ENCODE peak calls at places on chromosomes 7 and 10, in ten cellular contexts. One of them, this sample, is unnamed.

GRCh38 chr10:81978238-81978637 is 103.2 kb downstream of the NRG3 start:
- DNase-seq in GM23338: peak
- DNase-seq in heart right ventricle: no peak
- DNase-seq in heart left ventricle: no peak
- DNase-seq in GM12864: no peak
- DNase-seq in cardiac muscle cell: peak
- DNase-seq in breast epithelium: no peak
- DNase-seq in fibroblast of lung: peak
- DNase-seq in gastrocnemius medialis: no peak
- DNase-seq in colonic mucosa: no peak
- DNase-seq in this sample: no peak

GRCh38 chr10:51162002-51162401 is 87.7 kb downstream of the PRKG1 start:
- DNase-seq in colonic mucosa: no peak
- DNase-seq in breast epithelium: no peak
- DNase-seq in heart right ventricle: peak
- DNase-seq in heart left ventricle: peak
- DNase-seq in cardiac muscle cell: peak
- DNase-seq in gastrocnemius medialis: no peak
- DNase-seq in fibroblast of lung: peak
- DNase-seq in GM23338: peak
- DNase-seq in GM12864: no peak
- DNase-seq in this sample: no peak

GRCh38 chr10:36172054-36172531 is 530.0 kb upstream of the FZD8 start:
- DNase-seq in heart right ventricle: no peak
- DNase-seq in gastrocnemius medialis: no peak
- DNase-seq in GM23338: no peak
- DNase-seq in GM12864: no peak
- DNase-seq in heart left ventricle: no peak
- DNase-seq in cardiac muscle cell: peak
- DNase-seq in colonic mucosa: no peak
- DNase-seq in breast epithelium: no peak
- DNase-seq in fibroblast of lung: peak
- DNase-seq in this sample: no peak

GRCh38 chr7:106365252-106366005 is 80.6 kb upstream of the NAMPT start:
- DNase-seq in fibroblast of lung: no peak
- DNase-seq in colonic mucosa: peak
- DNase-seq in cardiac muscle cell: peak
- DNase-seq in heart right ventricle: no peak
- DNase-seq in GM23338: no peak
- DNase-seq in breast epithelium: no peak
- DNase-seq in heart left ventricle: no peak
- DNase-seq in gastrocnemius medialis: no peak
- DNase-seq in GM12864: peak
- DNase-seq in this sample: no peak

GRCh38 chr10:93072225-93072712 is 1.4 kb upstream of the CYP26A1 start:
- DNase-seq in GM23338: peak
- DNase-seq in colonic mucosa: no peak
- DNase-seq in heart right ventricle: no peak
- DNase-seq in heart left ventricle: no peak
- DNase-seq in fibroblast of lung: no peak
- DNase-seq in gastrocnemius medialis: no peak
- DNase-seq in cardiac muscle cell: no peak
- DNase-seq in breast epithelium: no peak
- DNase-seq in GM12864: no peak
- DNase-seq in this sample: no peak

GRCh38 chr10:111890046-111890445 is 293.5 kb downstream of the GPAM start:
- DNase-seq in fibroblast of lung: no peak
- DNase-seq in heart right ventricle: no peak
- DNase-seq in cardiac muscle cell: no peak
- DNase-seq in gastrocnemius medialis: no peak
- DNase-seq in heart left ventricle: no peak
- DNase-seq in breast epithelium: no peak
- DNase-seq in GM12864: no peak
- DNase-seq in GM23338: peak
- DNase-seq in colonic mucosa: no peak
- DNase-seq in this sample: no peak

GRCh38 chr7:28784166-28784870 is 173.8 kb downstream of the TRIL start:
- DNase-seq in heart left ventricle: no peak
- DNase-seq in GM12864: no peak
- DNase-seq in cardiac muscle cell: peak
- DNase-seq in gastrocnemius medialis: no peak
- DNase-seq in colonic mucosa: no peak
- DNase-seq in GM23338: no peak
- DNase-seq in heart right ventricle: no peak
- DNase-seq in breast epithelium: no peak
- DNase-seq in fibroblast of lung: peak
- DNase-seq in this sample: no peak

GRCh38 chr7:4237296-4238235 is 444.5 kb upstream of the FOXK1 start:
- DNase-seq in breast epithelium: no peak
- DNase-seq in colonic mucosa: no peak
- DNase-seq in fibroblast of lung: no peak
- DNase-seq in heart left ventricle: no peak
- DNase-seq in gastrocnemius medialis: no peak
- DNase-seq in GM12864: no peak
- DNase-seq in GM23338: no peak
- DNase-seq in heart right ventricle: no peak
- DNase-seq in cardiac muscle cell: no peak
- DNase-seq in this sample: no peak

GRCh38 chr10:43372751-43373445 is 1.5 kb downstream of the FXYD4 start:
- DNase-seq in fibroblast of lung: no peak
- DNase-seq in breast epithelium: no peak
- DNase-seq in GM23338: no peak
- DNase-seq in GM12864: no peak
- DNase-seq in colonic mucosa: no peak
- DNase-seq in cardiac muscle cell: no peak
- DNase-seq in heart left ventricle: no peak
- DNase-seq in gastrocnemius medialis: no peak
- DNase-seq in heart right ventricle: no peak
- DNase-seq in this sample: no peak

GRCh38 chr7:98616381-98617050 is 569 bp upstream of the NPTX2 start:
- DNase-seq in colonic mucosa: no peak
- DNase-seq in cardiac muscle cell: no peak
- DNase-seq in gastrocnemius medialis: peak
- DNase-seq in heart left ventricle: no peak
- DNase-seq in heart right ventricle: no peak
- DNase-seq in GM12864: no peak
- DNase-seq in breast epithelium: no peak
- DNase-seq in fibroblast of lung: no peak
- DNase-seq in GM23338: peak
- DNase-seq in this sample: no peak
- H3K4me3 ChIP-seq in colonic mucosa: peak
- H3K4me3 ChIP-seq in cardiac muscle cell: peak
- H3K4me3 ChIP-seq in gastrocnemius medialis: peak
- H3K4me3 ChIP-seq in heart left ventricle: no peak
- H3K4me3 ChIP-seq in heart right ventricle: peak
- H3K4me3 ChIP-seq in GM12864: no peak
- H3K4me3 ChIP-seq in breast epithelium: no peak
- H3K4me3 ChIP-seq in fibroblast of lung: no peak
- H3K4me3 ChIP-seq in GM23338: peak
- H3K4me3 ChIP-seq in this sample: no peak

GRCh38 chr10:27724287-27724686 is 21.3 kb downstream of the MKX start:
- DNase-seq in breast epithelium: no peak
- DNase-seq in GM23338: peak
- DNase-seq in heart left ventricle: no peak
- DNase-seq in gastrocnemius medialis: no peak
- DNase-seq in fibroblast of lung: no peak
- DNase-seq in colonic mucosa: no peak
- DNase-seq in heart right ventricle: no peak
- DNase-seq in cardiac muscle cell: no peak
- DNase-seq in GM12864: no peak
- DNase-seq in this sample: no peak
- TF ChIP-seq CTCF in breast epithelium: no peak
- TF ChIP-seq CTCF in GM23338: peak
- TF ChIP-seq CTCF in heart left ventricle: no peak
- TF ChIP-seq CTCF in gastrocnemius medialis: no peak
- TF ChIP-seq CTCF in fibroblast of lung: peak
- TF ChIP-seq CTCF in colonic mucosa: no peak
- TF ChIP-seq CTCF in heart right ventricle: no peak
- TF ChIP-seq CTCF in cardiac muscle cell: peak
- TF ChIP-seq CTCF in GM12864: peak
- TF ChIP-seq CTCF in this sample: peak

GRCh38 chr7:135758531-135758932 is 9.9 kb upstream of the FAM180A start:
- DNase-seq in breast epithelium: no peak
- DNase-seq in colonic mucosa: no peak
- DNase-seq in gastrocnemius medialis: no peak
- DNase-seq in GM12864: no peak
- DNase-seq in heart right ventricle: no peak
- DNase-seq in heart left ventricle: peak
- DNase-seq in GM23338: peak
- DNase-seq in fibroblast of lung: peak
- DNase-seq in cardiac muscle cell: peak
- DNase-seq in this sample: no peak
- H3K4me3 ChIP-seq in breast epithelium: peak
- H3K4me3 ChIP-seq in colonic mucosa: no peak
- H3K4me3 ChIP-seq in gastrocnemius medialis: peak
- H3K4me3 ChIP-seq in GM12864: no peak
- H3K4me3 ChIP-seq in heart right ventricle: peak
- H3K4me3 ChIP-seq in heart left ventricle: no peak
- H3K4me3 ChIP-seq in GM23338: no peak
- H3K4me3 ChIP-seq in fibroblast of lung: peak
- H3K4me3 ChIP-seq in cardiac muscle cell: no peak
- H3K4me3 ChIP-seq in this sample: no peak

GRCh38 chr10:132275426-132276178 is 32.1 kb downstream of the STK32C start:
- DNase-seq in GM23338: no peak
- DNase-seq in cardiac muscle cell: no peak
- DNase-seq in colonic mucosa: no peak
- DNase-seq in heart right ventricle: no peak
- DNase-seq in gastrocnemius medialis: no peak
- DNase-seq in breast epithelium: no peak
- DNase-seq in fibroblast of lung: no peak
- DNase-seq in GM12864: no peak
- DNase-seq in heart left ventricle: no peak
- DNase-seq in this sample: no peak
- TF ChIP-seq CTCF in GM23338: peak
- TF ChIP-seq CTCF in cardiac muscle cell: no peak
- TF ChIP-seq CTCF in colonic mucosa: no peak
- TF ChIP-seq CTCF in heart right ventricle: no peak
- TF ChIP-seq CTCF in gastrocnemius medialis: no peak
- TF ChIP-seq CTCF in breast epithelium: no peak
- TF ChIP-seq CTCF in fibroblast of lung: no peak
- TF ChIP-seq CTCF in GM12864: no peak
- TF ChIP-seq CTCF in heart left ventricle: no peak
- TF ChIP-seq CTCF in this sample: no peak

GRCh38 chr10:44380829-44381600 is 3.9 kb downstream of the CXCL12 start:
- DNase-seq in GM23338: peak
- DNase-seq in gastrocnemius medialis: peak
- DNase-seq in heart right ventricle: no peak
- DNase-seq in breast epithelium: no peak
- DNase-seq in cardiac muscle cell: no peak
- DNase-seq in fibroblast of lung: no peak
- DNase-seq in heart left ventricle: no peak
- DNase-seq in colonic mucosa: no peak
- DNase-seq in GM12864: no peak
- DNase-seq in this sample: no peak

GRCh38 chr10:44382981-44383748 is 1.7 kb downstream of the CXCL12 start:
- DNase-seq in colonic mucosa: peak
- DNase-seq in breast epithelium: no peak
- DNase-seq in GM23338: peak
- DNase-seq in heart left ventricle: no peak
- DNase-seq in gastrocnemius medialis: no peak
- DNase-seq in GM12864: no peak
- DNase-seq in fibroblast of lung: no peak
- DNase-seq in heart right ventricle: no peak
- DNase-seq in cardiac muscle cell: no peak
- DNase-seq in this sample: no peak

GRCh38 chr10:44379907-44380306 is 5.0 kb downstream of the CXCL12 start:
- DNase-seq in breast epithelium: no peak
- DNase-seq in heart left ventricle: no peak
- DNase-seq in colonic mucosa: no peak
- DNase-seq in fibroblast of lung: no peak
- DNase-seq in heart right ventricle: no peak
- DNase-seq in GM12864: no peak
- DNase-seq in GM23338: no peak
- DNase-seq in gastrocnemius medialis: no peak
- DNase-seq in cardiac muscle cell: no peak
- DNase-seq in this sample: no peak

GRCh38 chr10:44383749-44384600 is 922 bp downstream of the CXCL12 start:
- DNase-seq in GM12864: no peak
- DNase-seq in colonic mucosa: peak
- DNase-seq in breast epithelium: no peak
- DNase-seq in gastrocnemius medialis: peak
- DNase-seq in GM23338: peak
- DNase-seq in cardiac muscle cell: peak
- DNase-seq in fibroblast of lung: peak
- DNase-seq in heart left ventricle: peak
- DNase-seq in heart right ventricle: peak
- DNase-seq in this sample: no peak

DNA sequence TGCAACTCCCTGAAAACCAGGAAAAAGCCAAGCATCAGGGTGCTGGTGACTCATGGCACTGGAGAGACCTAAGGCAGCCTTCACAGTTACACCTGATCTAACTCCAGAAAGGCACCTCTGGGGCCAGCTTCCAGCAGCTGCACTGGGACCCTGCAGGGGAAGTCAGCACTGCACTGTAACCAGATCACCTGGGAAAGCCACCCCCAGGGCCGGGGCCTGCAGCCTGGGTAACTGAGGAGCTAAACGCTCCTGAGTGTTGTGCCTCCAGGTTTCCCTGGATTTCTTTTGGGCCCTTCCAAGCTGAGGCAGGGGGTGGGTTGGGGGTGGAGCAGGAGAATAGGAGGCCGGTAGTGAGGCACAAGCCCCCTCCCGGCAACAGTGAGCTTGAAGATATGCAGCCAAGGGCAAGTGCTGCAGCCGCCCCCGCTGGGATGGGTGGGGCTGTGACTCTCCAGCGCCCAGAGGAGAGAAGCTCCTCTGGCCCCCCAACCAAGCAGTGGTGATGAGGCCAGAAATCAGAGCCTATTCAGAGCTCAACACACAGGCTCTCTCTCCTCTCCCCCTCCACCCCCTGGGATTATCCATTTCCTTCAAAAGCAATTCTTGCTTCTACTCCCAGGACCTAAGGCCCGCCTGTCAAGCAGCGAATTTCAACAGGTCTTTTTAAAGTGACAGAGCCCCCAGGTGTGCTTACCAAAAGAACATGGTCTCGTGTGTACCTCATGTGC is 2.6 kb downstream of the CXCL12 start:
- DNase-seq in colonic mucosa: no peak
- DNase-seq in breast epithelium: no peak
- DNase-seq in gastrocnemius medialis: no peak
- DNase-seq in GM23338: peak
- DNase-seq in heart right ventricle: no peak
- DNase-seq in fibroblast of lung: peak
- DNase-seq in GM12864: no peak
- DNase-seq in cardiac muscle cell: peak
- DNase-seq in heart left ventricle: no peak
- DNase-seq in this sample: no peak
- H3K4me3 ChIP-seq in colonic mucosa: peak
- H3K4me3 ChIP-seq in breast epithelium: peak
- H3K4me3 ChIP-seq in gastrocnemius medialis: peak
- H3K4me3 ChIP-seq in GM23338: peak
- H3K4me3 ChIP-seq in heart right ventricle: peak
- H3K4me3 ChIP-seq in fibroblast of lung: peak
- H3K4me3 ChIP-seq in GM12864: no peak
- H3K4me3 ChIP-seq in cardiac muscle cell: peak
- H3K4me3 ChIP-seq in heart left ventricle: peak
- H3K4me3 ChIP-seq in this sample: no peak

GRCh38 chr7:157020514-157021070 is 10.1 kb upstream of the MNX1 start:
- DNase-seq in heart right ventricle: no peak
- DNase-seq in cardiac muscle cell: no peak
- DNase-seq in breast epithelium: peak
- DNase-seq in GM12864: no peak
- DNase-seq in GM23338: peak
- DNase-seq in fibroblast of lung: no peak
- DNase-seq in colonic mucosa: peak
- DNase-seq in gastrocnemius medialis: no peak
- DNase-seq in heart left ventricle: no peak
- DNase-seq in this sample: no peak
- TF ChIP-seq CTCF in heart right ventricle: no peak
- TF ChIP-seq CTCF in cardiac muscle cell: no peak
- TF ChIP-seq CTCF in breast epithelium: no peak
- TF ChIP-seq CTCF in GM12864: no peak
- TF ChIP-seq CTCF in GM23338: no peak
- TF ChIP-seq CTCF in fibroblast of lung: no peak
- TF ChIP-seq CTCF in colonic mucosa: no peak
- TF ChIP-seq CTCF in gastrocnemius medialis: no peak
- TF ChIP-seq CTCF in heart left ventricle: no peak
- TF ChIP-seq CTCF in this sample: no peak

This sample was measured in epithelial cell of proximal tubule.